ENCODE peak calls at places on chromosomes 16 and 17, in nine cellular contexts. B, D, O, C, A, U, G, X and Y are unnamed samples.

GRCh38 chr16:87607223-87607622 is 4.9 kb downstream of the JPH3 start:
- DNase-seq in B (no peak), D (no peak), O (no peak), C (no peak), A (no peak), U (no peak), G (no peak), X (no peak), Y (no peak)

GRCh38 chr17:48586355-48586924 is 3.6 kb downstream of the HOXB3 start:
- DNase-seq in B (no peak), D (no peak), O (no peak), C (no peak), A (no peak), U (peak), G (no peak), X (no peak), Y (no peak)

GRCh38 chr16:12092347-12092882 is 115.9 kb downstream of the SNX29 start:
- DNase-seq in B (peak), D (no peak), O (no peak), C (no peak), A (no peak), U (peak), G (no peak), X (no peak), Y (no peak)

GRCh38 chr16:7518158-7518557 is 185.5 kb downstream of the RBFOX1 start:
- DNase-seq in B (no peak), D (no peak), O (no peak), C (no peak), A (no peak), U (no peak), G (no peak), X (no peak), Y (no peak)

GRCh38 chr16:2459647-2460390 is at the start of gene TEDC2:
- DNase-seq in B (peak), D (peak), O (peak), C (peak), A (peak), U (peak), G (peak), X (peak), Y (peak)

GRCh38 chr17:8123695-8124349 is at the start of gene HES7:
- DNase-seq in B (no peak), D (no peak), O (no peak), C (peak), A (no peak), U (peak), G (no peak), X (no peak), Y (no peak)

GRCh38 chr17:79116575-79117368 is 42.1 kb downstream of the ENGASE start:
- DNase-seq in B (no peak), D (no peak), O (no peak), C (no peak), A (no peak), U (no peak), G (no peak), X (no peak), Y (no peak)

GRCh38 chr16:27301236-27301861 is 12.4 kb upstream of the IL4R start:
- DNase-seq in B (no peak), D (no peak), O (no peak), C (no peak), A (no peak), U (no peak), G (no peak), X (no peak), Y (no peak)

GRCh38 chr16:23408242-23409201 is 44.5 kb downstream of the COG7 start:
- DNase-seq in B (no peak), D (no peak), O (no peak), C (no peak), A (peak), U (peak), G (no peak), X (no peak), Y (no peak)

GRCh38 chr17:45171338-45172231 is 9.9 kb downstream of the HEXIM2 start:
- DNase-seq in B (no peak), D (no peak), O (no peak), C (peak), A (no peak), U (no peak), G (peak), X (no peak), Y (no peak)

GRCh38 chr16:50502616-50503000 is 45.6 kb upstream of the NKD1 start:
- DNase-seq in B (no peak), D (no peak), O (no peak), C (no peak), A (no peak), U (no peak), G (no peak), X (no peak), Y (no peak)

GRCh38 chr16:12057276-12057675 is 80.7 kb downstream of the SNX29 start:
- DNase-seq in B (no peak), D (no peak), O (no peak), C (no peak), A (no peak), U (no peak), G (no peak), X (no peak), Y (no peak)

GRCh38 chr17:77085916-77086432 is 54.8 kb upstream of the SEC14L1 start:
- DNase-seq in B (no peak), D (no peak), O (no peak), C (no peak), A (no peak), U (peak), G (no peak), X (no peak), Y (no peak)